ENCODE peak calls at places on chromosomes 11 and 22, in seven cellular contexts. U is progenitor cell of endocrine pancreas; P is aorta; L is EH; Z is AG20443; X is HEK293T; G is activated T-cell treated with anti-CD3 and anti-CD28 coated beads, Interleukin-2, amount 50 U/mL, for 72 hours. D is an unnamed sample.

GRCh38 chr11:9512370-9513019 is 51.7 kb downstream of the ZNF143 start:
- DNase-seq in U (no peak), P (no peak), L (no peak), Z (no peak), X (no peak), G (no peak), D (no peak)

GRCh38 chr11:118212131-118212725 is 12.6 kb downstream of the JAML start:
- DNase-seq in U (no peak), P (no peak), L (no peak), Z (no peak), X (no peak), G (no peak), D (no peak)

GRCh38 chr22:30580896-30581295 is 6.4 kb upstream of the GAL3ST1 start:
- DNase-seq in U (no peak), P (no peak), L (no peak), Z (no peak), X (no peak), G (no peak), D (no peak)

GRCh38 chr11:31821235-31821764 is 10.2 kb upstream of the PAX6 start:
- DNase-seq in U (no peak), P (no peak), L (no peak), Z (no peak), X (no peak), G (no peak), D (no peak)

GRCh38 chr11:103031834-103032233 is 60.1 kb downstream of the DCUN1D5 start:
- DNase-seq in U (no peak), P (no peak), L (peak; percentile 38), Z (peak; percentile 18), X (no peak), G (no peak), D (no peak)

GRCh38 chr11:117183724-117184349 is 5.3 kb downstream of the SIDT2 start:
- DNase-seq in U (no peak), P (peak; percentile 21), L (no peak), Z (no peak), X (no peak), G (no peak), D (no peak)

GRCh38 chr11:16867097-16867496 is 128.7 kb downstream of the C11orf58 start:
- DNase-seq in U (no peak), P (no peak), L (no peak), Z (no peak), X (no peak), G (no peak), D (no peak)

GRCh38 chr11:64355078-64355940 is 3.7 kb upstream of the RPS6KA4 start:
- DNase-seq in U (peak; percentile 58), P (peak; percentile 89), L (peak; percentile 83), Z (peak; percentile 92), X (peak; percentile 79), G (peak; percentile 67), D (peak; percentile 83)

GRCh38 chr11:11483622-11484021 is 130.6 kb upstream of the CSNK2A3 start:
- DNase-seq in U (no peak), P (no peak), L (no peak), Z (no peak), X (no peak), G (no peak), D (no peak)

GRCh38 chr11:83319346-83319745 is 33.2 kb upstream of the CCDC90B start:
- DNase-seq in U (no peak), P (no peak), L (no peak), Z (no peak), X (no peak), G (no peak), D (no peak)